ENCODE peak calls at places on chromosomes 13 and 19, in four cellular contexts. A is Calu3, X is frontal cortex, P is cardiac muscle cell. W is an unnamed sample.

GRCh38 chr19:19592690-19593089 is 25.8 kb downstream of the PBX4 start:
- DNase-seq in A (no peak), X (no peak), P (no peak), W (no peak)

GRCh38 chr19:45710731-45711130 is 18.3 kb downstream of the QPCTL start:
- DNase-seq in A (no peak), X (no peak), P (no peak), W (no peak)

GRCh38 chr13:99197257-99197651 is 3.4 kb upstream of the UBAC2 start:
- DNase-seq in A (no peak), X (no peak), P (no peak), W (no peak)

GRCh38 chr13:28659611-28659970 is 661 bp downstream of the POMP start:
- DNase-seq in A (no peak), X (no peak), P (peak), W (no peak)

GRCh38 chr19:54556194-54556593 is 17.4 kb upstream of the LILRA2 start:
- DNase-seq in A (no peak), X (no peak), P (no peak), W (no peak)

GRCh38 chr19:43725468-43725867 is 9.6 kb downstream of the IRGC start:
- DNase-seq in A (no peak), X (no peak), P (peak), W (no peak)

GRCh38 chr13:21175656-21176194 is 627 bp downstream of the SKA3 start:
- DNase-seq in A (no peak), X (no peak), P (peak), W (peak)

GRCh38 chr19:43739419-43739818 is 15.3 kb downstream of the SMG9 start:
- DNase-seq in A (peak), X (no peak), P (no peak), W (no peak)

W was measured in NCI-H2227 treated with DMSO at 0.1 percent for 48 hours.